ENCODE peak calls at places on chromosome 5, in ten cellular contexts. L is brain microvascular endothelial cell, A is A549, G is WERI-Rb-1, K is A673, U is OCI-LY7, C is upper lobe of right lung, R is dorsolateral prefrontal cortex, H is GM23248, N is sigmoid colon. Q is an unnamed sample.

GRCh38 chr5:149878371-149878770 is 66.2 kb downstream of the PDE6A start:
- DNase-seq in L (no peak), A (no peak), G (no peak), K (no peak), U (no peak), C (no peak), R (no peak), H (no peak), N (no peak), Q (no peak)

GRCh38 chr5:134793111-134793510 is 34.5 kb downstream of the DDX46 start:
- DNase-seq in L (no peak), A (no peak), G (no peak), K (no peak), U (no peak), C (no peak), R (no peak), H (no peak), N (no peak), Q (no peak)

GRCh38 chr5:80481019-80481893 is 6.6 kb upstream of the FAM151B start:
- DNase-seq in L (peak; percentile 61), A (peak; percentile 44), G (peak; percentile 58), K (peak; percentile 78), U (peak; percentile 66), C (no peak), R (no peak), H (peak; percentile 78), N (no peak), Q (peak; percentile 4)

GRCh38 chr5:61477788-61478187 is 145.7 kb downstream of the ZSWIM6 start:
- DNase-seq in L (no peak), A (no peak), G (no peak), K (no peak), U (no peak), C (no peak), R (no peak), H (no peak), N (no peak), Q (no peak)

GRCh38 chr5:41194339-41194738 is 19.0 kb downstream of the C6 start:
- DNase-seq in L (no peak), A (no peak), G (no peak), K (no peak), U (no peak), C (no peak), R (no peak), H (no peak), N (no peak), Q (no peak)

GRCh38 chr5:90421136-90421535 is 11.6 kb upstream of the CETN3 start:
- DNase-seq in L (no peak), A (no peak), G (no peak), K (no peak), U (peak; percentile 19), C (no peak), R (no peak), H (peak; percentile 30), N (no peak), Q (no peak)

GRCh38 chr5:140295414-140295813 is 7.5 kb downstream of the PFDN1 start:
- DNase-seq in L (peak; percentile 99), A (no peak), G (no peak), K (peak; percentile 87), U (peak; percentile 35), C (no peak), R (no peak), H (peak; percentile 93), N (peak; percentile 77), Q (no peak)

GRCh38 chr5:71651554-71651953 is 64.4 kb downstream of the MCCC2 start:
- DNase-seq in L (no peak), A (no peak), G (no peak), K (no peak), U (no peak), C (no peak), R (no peak), H (no peak), N (no peak), Q (no peak)

GRCh38 chr5:44603496-44604272 is 205.1 kb upstream of the MRPS30 start:
- DNase-seq in L (no peak), A (no peak), G (peak; percentile 15), K (peak; percentile 3), U (peak; percentile 0), C (no peak), R (no peak), H (peak; percentile 1), N (no peak), Q (no peak)

GRCh38 chr5:143428738-143429420 is 25.4 kb upstream of the NR3C1 start:
- DNase-seq in L (no peak), A (no peak), G (no peak), K (no peak), U (no peak), C (no peak), R (no peak), H (no peak), N (no peak), Q (no peak)

GRCh38 chr5:140013536-140013935 is 29.6 kb downstream of the NRG2 start:
- DNase-seq in L (no peak), A (no peak), G (no peak), K (no peak), U (no peak), C (no peak), R (no peak), H (no peak), N (no peak), Q (no peak)

GRCh38 chr5:169394371-169394770 is 93.4 kb upstream of the SLIT3 start:
- DNase-seq in L (no peak), A (no peak), G (no peak), K (no peak), U (no peak), C (no peak), R (no peak), H (no peak), N (no peak), Q (no peak)
- H3K27ac ChIP-seq in L (no peak overlapping the region), A (no peak overlapping the region), G (no peak overlapping the region), K (no peak overlapping the region), U (no peak overlapping the region), C (no peak overlapping the region), R (no peak overlapping the region), H (no peak overlapping the region), N (no peak overlapping the region), Q (no peak overlapping the region)

GRCh38 chr5:10563940-10564837 is at the start of gene ANKRD33B:
- DNase-seq in L (peak; percentile 39), A (peak; percentile 63), G (peak; percentile 96), K (peak; percentile 77), U (peak; percentile 91), C (peak; percentile 78), R (no peak), H (peak; percentile 79), N (peak; percentile 74), Q (peak; percentile 75)

GRCh38 chr5:10565785-10566506 is 2.1 kb downstream of the ANKRD33B start:
- DNase-seq in L (no peak), A (no peak), G (peak; percentile 49), K (no peak), U (peak; percentile 63), C (no peak), R (no peak), H (peak; percentile 34), N (peak; percentile 48), Q (no peak)

GRCh38 chr5:10566556-10567068 is 2.7 kb downstream of the ANKRD33B start:
- DNase-seq in L (no peak), A (no peak), G (no peak), K (no peak), U (peak; percentile 48), C (no peak), R (no peak), H (no peak), N (no peak), Q (no peak)

GRCh38 chr5:10563132-10563939 is 534 bp upstream of the ANKRD33B start:
- DNase-seq in L (peak; percentile 20), A (peak; percentile 48), G (peak; percentile 89), K (no peak), U (peak; percentile 48), C (peak; percentile 70), R (no peak), H (peak; percentile 75), N (peak; percentile 82), Q (no peak)

GRCh38 chr5:10564838-10565784 is 1.2 kb downstream of the ANKRD33B start:
- DNase-seq in L (no peak), A (no peak), G (peak; percentile 41), K (no peak), U (peak; percentile 37), C (peak; percentile 71), R (no peak), H (peak; percentile 47), N (no peak), Q (no peak)
- H3K27ac ChIP-seq in L (no peak overlapping the region), A (peak overlapping the region; percentile 85), G (peak overlapping the region; percentile 95), K (no peak overlapping the region), U (peak overlapping the region; percentile 64), C (no peak overlapping the region), R (peak overlapping the region; percentile 59), H (no peak overlapping the region), N (peak overlapping the region; percentile 55), Q (no peak overlapping the region)

GRCh38 chr5:78576376-78576775 is 72.2 kb downstream of the LHFPL2 start:
- DNase-seq in L (no peak), A (no peak), G (no peak), K (no peak), U (no peak), C (no peak), R (no peak), H (no peak), N (no peak), Q (no peak)

GRCh38 chr5:78574157-78574673 is 74.4 kb downstream of the LHFPL2 start:
- DNase-seq in L (no peak), A (no peak), G (no peak), K (no peak), U (peak; percentile 42), C (peak; percentile 69), R (no peak), H (no peak), N (no peak), Q (no peak)

GRCh38 chr5:78577051-78577807 is 71.3 kb downstream of the LHFPL2 start:
- DNase-seq in L (no peak), A (no peak), G (no peak), K (no peak), U (no peak), C (no peak), R (no peak), H (peak; percentile 64), N (peak; percentile 78), Q (no peak)

GRCh38 chr5:78574731-78575161 is 73.8 kb downstream of the LHFPL2 start:
- DNase-seq in L (peak; percentile 61), A (no peak), G (peak; percentile 77), K (no peak), U (peak; percentile 13), C (no peak), R (no peak), H (peak; percentile 69), N (no peak), Q (no peak)

DNA sequence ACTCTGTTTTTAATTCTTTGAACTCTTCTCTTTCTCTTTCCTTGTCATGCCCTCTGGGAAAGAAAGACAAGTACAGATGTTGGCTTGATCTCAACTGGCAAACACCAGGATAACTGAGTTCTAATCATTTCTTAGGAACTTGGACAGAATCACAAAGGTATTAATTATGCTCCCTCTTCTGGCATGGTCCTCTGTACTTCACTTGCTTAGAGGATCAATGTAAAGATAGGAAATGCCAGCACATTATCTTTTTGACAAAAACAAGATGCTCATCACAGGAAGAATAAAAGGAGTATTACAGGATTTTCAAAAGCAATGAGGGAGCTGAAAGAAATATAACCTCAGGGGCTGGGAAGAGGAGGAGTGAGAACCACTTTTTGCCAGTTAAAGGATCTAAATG is 70.6 kb downstream of the LHFPL2 start:
- DNase-seq in L (no peak), A (no peak), G (no peak), K (no peak), U (no peak), C (no peak), R (no peak), H (no peak), N (no peak), Q (no peak)
- H3K27ac ChIP-seq in L (peak overlapping the region; percentile 51), A (no peak overlapping the region), G (no peak overlapping the region), K (no peak overlapping the region), U (no peak overlapping the region), C (no peak overlapping the region), R (no peak overlapping the region), H (peak overlapping the region; percentile 33), N (peak overlapping the region; percentile 84), Q (no peak overlapping the region)

GRCh38 chr5:15260347-15261278 is 239.4 kb upstream of the FBXL7 start:
- DNase-seq in L (no peak), A (no peak), G (no peak), K (no peak), U (no peak), C (no peak), R (no peak), H (peak; percentile 53), N (no peak), Q (no peak)
- H3K27ac ChIP-seq in L (no peak overlapping the region), A (no peak overlapping the region), G (no peak overlapping the region), K (no peak overlapping the region), U (no peak overlapping the region), C (no peak overlapping the region), R (no peak overlapping the region), H (no peak overlapping the region), N (peak overlapping the region; percentile 75), Q (no peak overlapping the region)